ENCODE peak calls at places on chromosomes 1 and 21, in seven cellular contexts. One of them, this sample, is unnamed. For H3K9me3, the result is how much of the 10 kb centered on the place peaks cover.

GRCh38 chr1:7527733-7528045 is 243.4 kb upstream of the VAMP3 start:
- DNase-seq in endothelial cell of umbilical vein: no peak
- DNase-seq in vagina: no peak
- DNase-seq in DND-41: no peak
- DNase-seq in OCI-LY7: no peak
- DNase-seq in prostate gland: no peak
- DNase-seq in uterus: no peak
- DNase-seq in this sample: no peak

GRCh38 chr1:78676347-78676982 is 26.8 kb downstream of the IFI44 start:
- DNase-seq in endothelial cell of umbilical vein: peak
- DNase-seq in vagina: no peak
- DNase-seq in DND-41: peak
- DNase-seq in OCI-LY7: peak
- DNase-seq in prostate gland: peak
- DNase-seq in uterus: peak
- DNase-seq in this sample: peak

GRCh38 chr1:30536530-30536929 is 186.9 kb downstream of the MATN1 start:
- DNase-seq in endothelial cell of umbilical vein: no peak
- DNase-seq in vagina: no peak
- DNase-seq in DND-41: no peak
- DNase-seq in OCI-LY7: no peak
- DNase-seq in prostate gland: no peak
- DNase-seq in uterus: no peak
- DNase-seq in this sample: no peak

GRCh38 chr1:23394176-23394575 is 24.5 kb upstream of the ZNF436 start:
- DNase-seq in endothelial cell of umbilical vein: peak
- DNase-seq in vagina: no peak
- DNase-seq in DND-41: no peak
- DNase-seq in OCI-LY7: no peak
- DNase-seq in prostate gland: no peak
- DNase-seq in uterus: peak
- DNase-seq in this sample: no peak

GRCh38 chr1:116255933-116256649 is 117.0 kb upstream of the ATP1A1 start:
- DNase-seq in endothelial cell of umbilical vein: no peak
- DNase-seq in vagina: peak
- DNase-seq in DND-41: no peak
- DNase-seq in OCI-LY7: peak
- DNase-seq in prostate gland: no peak
- DNase-seq in uterus: no peak
- DNase-seq in this sample: no peak

GRCh38 chr1:15454256-15454655 is 2.3 kb upstream of the CELA2A start:
- DNase-seq in endothelial cell of umbilical vein: no peak
- DNase-seq in vagina: no peak
- DNase-seq in DND-41: no peak
- DNase-seq in OCI-LY7: no peak
- DNase-seq in prostate gland: no peak
- DNase-seq in uterus: no peak
- DNase-seq in this sample: no peak

GRCh38 chr1:162159515-162159914 is 90.0 kb downstream of the NOS1AP start:
- DNase-seq in endothelial cell of umbilical vein: no peak
- DNase-seq in vagina: no peak
- DNase-seq in DND-41: no peak
- DNase-seq in OCI-LY7: no peak
- DNase-seq in prostate gland: no peak
- DNase-seq in uterus: no peak
- DNase-seq in this sample: no peak

GRCh38 chr1:59747469-59748014 is 67.2 kb upstream of the HOOK1 start:
- DNase-seq in endothelial cell of umbilical vein: peak
- DNase-seq in vagina: no peak
- DNase-seq in DND-41: no peak
- DNase-seq in OCI-LY7: no peak
- DNase-seq in prostate gland: no peak
- DNase-seq in uterus: no peak
- DNase-seq in this sample: no peak

GRCh38 chr1:113057006-113057405 is 16.0 kb upstream of the LRIG2 start:
- DNase-seq in endothelial cell of umbilical vein: peak
- DNase-seq in vagina: no peak
- DNase-seq in DND-41: no peak
- DNase-seq in OCI-LY7: peak
- DNase-seq in prostate gland: peak
- DNase-seq in uterus: no peak
- DNase-seq in this sample: no peak

GRCh38 chr1:45892068-45892785 is 88.8 kb downstream of the MAST2 start:
- DNase-seq in endothelial cell of umbilical vein: peak
- DNase-seq in vagina: no peak
- DNase-seq in DND-41: no peak
- DNase-seq in OCI-LY7: no peak
- DNase-seq in prostate gland: peak
- DNase-seq in uterus: no peak
- DNase-seq in this sample: no peak

GRCh38 chr1:197435224-197435623 is 167.2 kb downstream of the CRB1 start:
- DNase-seq in endothelial cell of umbilical vein: no peak
- DNase-seq in vagina: no peak
- DNase-seq in DND-41: no peak
- DNase-seq in OCI-LY7: no peak
- DNase-seq in prostate gland: no peak
- DNase-seq in uterus: no peak
- DNase-seq in this sample: no peak

GRCh38 chr1:177164380-177165068 is at the start of gene ASTN1:
- DNase-seq in endothelial cell of umbilical vein: no peak
- DNase-seq in vagina: no peak
- DNase-seq in DND-41: no peak
- DNase-seq in OCI-LY7: no peak
- DNase-seq in prostate gland: no peak
- DNase-seq in uterus: no peak
- DNase-seq in this sample: no peak

GRCh38 chr1:154502742-154503111 is 515 bp upstream of the SHE start:
- DNase-seq in endothelial cell of umbilical vein: no peak
- DNase-seq in vagina: no peak
- DNase-seq in DND-41: no peak
- DNase-seq in OCI-LY7: no peak
- DNase-seq in prostate gland: no peak
- DNase-seq in uterus: no peak
- DNase-seq in this sample: no peak

GRCh38 chr21:31898898-31899630 is 26.2 kb downstream of the HUNK start:
- DNase-seq in endothelial cell of umbilical vein: no peak
- DNase-seq in vagina: no peak
- DNase-seq in DND-41: no peak
- DNase-seq in OCI-LY7: no peak
- DNase-seq in prostate gland: no peak
- DNase-seq in uterus: no peak
- DNase-seq in this sample: no peak

GRCh38 chr1:193019442-193020026 is 39.6 kb downstream of the UCHL5 start:
- DNase-seq in endothelial cell of umbilical vein: peak
- DNase-seq in vagina: no peak
- DNase-seq in DND-41: no peak
- DNase-seq in OCI-LY7: peak
- DNase-seq in prostate gland: peak
- DNase-seq in uterus: no peak
- DNase-seq in this sample: no peak

GRCh38 chr21:41580758-41581554 is 73.0 kb upstream of the TMPRSS2 start:
- DNase-seq in endothelial cell of umbilical vein: no peak
- DNase-seq in vagina: peak
- DNase-seq in DND-41: no peak
- DNase-seq in OCI-LY7: no peak
- DNase-seq in prostate gland: no peak
- DNase-seq in uterus: no peak
- DNase-seq in this sample: no peak

GRCh38 chr1:68165665-68166064 is 66.7 kb downstream of the WLS start:
- DNase-seq in endothelial cell of umbilical vein: no peak
- DNase-seq in vagina: no peak
- DNase-seq in DND-41: no peak
- DNase-seq in OCI-LY7: no peak
- DNase-seq in prostate gland: no peak
- DNase-seq in uterus: no peak
- DNase-seq in this sample: no peak

GRCh38 chr1:231019711-231020110 is 20.3 kb downstream of the FAM89A start:
- DNase-seq in endothelial cell of umbilical vein: no peak
- DNase-seq in vagina: peak
- DNase-seq in DND-41: no peak
- DNase-seq in OCI-LY7: no peak
- DNase-seq in prostate gland: no peak
- DNase-seq in uterus: no peak
- DNase-seq in this sample: no peak

GRCh38 chr1:235818632-235819136 is 48.0 kb downstream of the LYST start:
- DNase-seq in endothelial cell of umbilical vein: no peak
- DNase-seq in vagina: no peak
- DNase-seq in DND-41: no peak
- DNase-seq in OCI-LY7: no peak
- DNase-seq in prostate gland: peak
- DNase-seq in uterus: no peak
- DNase-seq in this sample: no peak

GRCh38 chr1:202852163-202852904 is 36.6 kb downstream of the RABIF start:
- DNase-seq in endothelial cell of umbilical vein: peak
- DNase-seq in vagina: no peak
- DNase-seq in DND-41: peak
- DNase-seq in OCI-LY7: peak
- DNase-seq in prostate gland: no peak
- DNase-seq in uterus: no peak
- DNase-seq in this sample: no peak

GRCh38 chr1:243471754-243472725 is 216.2 kb downstream of the SDCCAG8 start:
- DNase-seq in endothelial cell of umbilical vein: peak
- DNase-seq in vagina: no peak
- DNase-seq in DND-41: no peak
- DNase-seq in OCI-LY7: no peak
- DNase-seq in prostate gland: no peak
- DNase-seq in uterus: no peak
- DNase-seq in this sample: no peak

GRCh38 chr21:41956926-41957729 is 3.3 kb upstream of the C2CD2 start:
- DNase-seq in endothelial cell of umbilical vein: peak
- DNase-seq in vagina: no peak
- DNase-seq in DND-41: peak
- DNase-seq in OCI-LY7: no peak
- DNase-seq in prostate gland: no peak
- DNase-seq in uterus: no peak
- DNase-seq in this sample: no peak

GRCh38 chr1:161887724-161888287 is 121.7 kb downstream of the ATF6 start:
- DNase-seq in endothelial cell of umbilical vein: no peak
- DNase-seq in vagina: no peak
- DNase-seq in DND-41: no peak
- DNase-seq in OCI-LY7: no peak
- DNase-seq in prostate gland: no peak
- DNase-seq in uterus: no peak
- DNase-seq in this sample: no peak

GRCh38 chr1:59499956-59500569 is 203.2 kb downstream of the FGGY start:
- DNase-seq in endothelial cell of umbilical vein: peak
- DNase-seq in vagina: no peak
- DNase-seq in DND-41: no peak
- DNase-seq in OCI-LY7: no peak
- DNase-seq in prostate gland: no peak
- DNase-seq in uterus: no peak
- DNase-seq in this sample: no peak

GRCh38 chr21:8991968-8992621 is 1529.3 kb upstream of the TPTE start:
- DNase-seq in endothelial cell of umbilical vein: no peak
- DNase-seq in vagina: no peak
- DNase-seq in DND-41: no peak
- DNase-seq in OCI-LY7: no peak
- DNase-seq in prostate gland: no peak
- DNase-seq in uterus: no peak
- DNase-seq in this sample: no peak
- H3K9me3 ChIP-seq in endothelial cell of umbilical vein: under half
- H3K9me3 ChIP-seq in vagina: under half
- H3K9me3 ChIP-seq in DND-41: half or more
- H3K9me3 ChIP-seq in OCI-LY7: under half
- H3K9me3 ChIP-seq in prostate gland: under half
- H3K9me3 ChIP-seq in uterus: under half
- H3K9me3 ChIP-seq in this sample: under half

GRCh38 chr1:195472298-195472697 is 1135.9 kb downstream of the KCNT2 start:
- DNase-seq in endothelial cell of umbilical vein: no peak
- DNase-seq in vagina: no peak
- DNase-seq in DND-41: no peak
- DNase-seq in OCI-LY7: no peak
- DNase-seq in prostate gland: no peak
- DNase-seq in uterus: no peak
- DNase-seq in this sample: no peak
- H3K27ac ChIP-seq in endothelial cell of umbilical vein: no peak
- H3K27ac ChIP-seq in vagina: no peak
- H3K27ac ChIP-seq in DND-41: no peak
- H3K27ac ChIP-seq in OCI-LY7: no peak
- H3K27ac ChIP-seq in prostate gland: no peak
- H3K27ac ChIP-seq in uterus: no peak
- H3K27ac ChIP-seq in this sample: no peak

GRCh38 chr21:28216976-28217523 is 775.6 kb downstream of the LTN1 start:
- DNase-seq in endothelial cell of umbilical vein: no peak
- DNase-seq in vagina: no peak
- DNase-seq in DND-41: no peak
- DNase-seq in OCI-LY7: no peak
- DNase-seq in prostate gland: no peak
- DNase-seq in uterus: no peak
- DNase-seq in this sample: no peak
- H3K9me3 ChIP-seq in endothelial cell of umbilical vein: under half
- H3K9me3 ChIP-seq in vagina: under half
- H3K9me3 ChIP-seq in DND-41: under half
- H3K9me3 ChIP-seq in OCI-LY7: under half
- H3K9me3 ChIP-seq in prostate gland: under half
- H3K9me3 ChIP-seq in uterus: under half
- H3K9me3 ChIP-seq in this sample: under half

DNA sequence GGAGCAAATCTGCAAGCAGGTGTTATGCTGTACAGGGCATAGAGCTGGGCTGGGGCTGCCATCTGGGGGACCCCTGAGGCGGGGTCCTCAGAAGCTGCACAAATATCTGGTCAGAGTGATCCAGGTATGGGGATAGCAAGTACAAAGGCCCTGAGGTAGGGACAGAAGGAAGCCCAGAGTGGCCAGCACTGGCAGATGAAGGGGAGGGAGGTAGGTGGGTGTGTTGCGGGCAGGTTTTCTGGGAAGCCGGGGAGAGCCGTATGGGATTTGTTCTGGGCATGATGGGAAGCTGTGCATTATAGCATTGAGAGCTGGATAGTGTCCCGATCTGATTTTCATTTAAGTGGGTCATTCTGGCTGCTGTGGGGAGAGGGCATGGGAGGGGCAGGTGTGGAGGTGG is 102.7 kb downstream of the ARHGEF10L start:
- DNase-seq in endothelial cell of umbilical vein: no peak
- DNase-seq in vagina: no peak
- DNase-seq in DND-41: no peak
- DNase-seq in OCI-LY7: no peak
- DNase-seq in prostate gland: no peak
- DNase-seq in uterus: no peak
- DNase-seq in this sample: no peak
- H3K27ac ChIP-seq in endothelial cell of umbilical vein: no peak
- H3K27ac ChIP-seq in vagina: no peak
- H3K27ac ChIP-seq in DND-41: no peak
- H3K27ac ChIP-seq in OCI-LY7: no peak
- H3K27ac ChIP-seq in prostate gland: no peak
- H3K27ac ChIP-seq in uterus: no peak
- H3K27ac ChIP-seq in this sample: no peak

GRCh38 chr1:93467606-93468005 is 19.7 kb downstream of the FNBP1L start:
- DNase-seq in endothelial cell of umbilical vein: no peak
- DNase-seq in vagina: no peak
- DNase-seq in DND-41: no peak
- DNase-seq in OCI-LY7: no peak
- DNase-seq in prostate gland: no peak
- DNase-seq in uterus: no peak
- DNase-seq in this sample: no peak
- H3K9me3 ChIP-seq in endothelial cell of umbilical vein: under half
- H3K9me3 ChIP-seq in vagina: under half
- H3K9me3 ChIP-seq in DND-41: under half
- H3K9me3 ChIP-seq in OCI-LY7: under half
- H3K9me3 ChIP-seq in prostate gland: under half
- H3K9me3 ChIP-seq in uterus: under half
- H3K9me3 ChIP-seq in this sample: under half